ENCODE peak calls at places on chromosome 10, in seven cellular contexts. H, O, U, W, M, I and G are unnamed samples. For H3K9me3, the result is how much of the 10 kb centered on the place peaks cover.

GRCh38 chr10:34759161-34759836 is 55.8 kb downstream of the PARD3 start:
- DNase-seq in O (no peak), W (no peak), I (no peak), H (no peak), U (no peak), M (no peak), G (no peak)

GRCh38 chr10:14686356-14686755 is 88.3 kb downstream of the FAM107B start:
- DNase-seq in W (no peak), U (no peak), I (no peak), H (no peak), O (no peak), M (no peak), G (no peak)

GRCh38 chr10:72337039-72337629 is 17.6 kb downstream of the DNAJB12 start:
- DNase-seq in U (peak), W (peak), H (peak), O (peak), M (peak), I (peak), G (no peak)

GRCh38 chr10:104894711-104895110 is 253.6 kb downstream of the SORCS3 start:
- DNase-seq in W (no peak), I (no peak), O (no peak), U (no peak), M (no peak), H (no peak), G (no peak)

GRCh38 chr10:69644658-69645295 is 14.7 kb downstream of the FAM241B start:
- DNase-seq in W (peak), O (peak), H (peak), U (peak), I (peak), M (peak), G (no peak)

GRCh38 chr10:20988357-20988983 is 91.4 kb upstream of the NEBL start:
- DNase-seq in U (no peak), I (no peak), O (no peak), W (peak), M (no peak), H (no peak), G (no peak)

GRCh38 chr10:129626309-129626708 is 159.3 kb downstream of the MGMT start:
- DNase-seq in M (no peak), H (no peak), O (no peak), W (no peak), I (no peak), U (no peak), G (no peak)

GRCh38 chr10:124254519-124254918 is 161.1 kb upstream of the CHST15 start:
- DNase-seq in M (no peak), U (no peak), H (no peak), O (no peak), I (no peak), W (no peak), G (no peak)

GRCh38 chr10:13219685-13220670 is 14.2 kb downstream of the UCMA start:
- DNase-seq in U (no peak), W (peak), I (peak), H (no peak), O (no peak), M (no peak), G (no peak)

GRCh38 chr10:36303896-36304295 is 661.8 kb upstream of the FZD8 start:
- DNase-seq in O (no peak), W (no peak), H (no peak), I (no peak), U (no peak), M (no peak), G (no peak)

GRCh38 chr10:103265712-103266329 is 11.1 kb upstream of the INA start:
- DNase-seq in U (peak), O (no peak), W (peak), H (peak), M (peak), I (peak), G (no peak)

GRCh38 chr10:35854661-35855060 is 212.6 kb upstream of the FZD8 start:
- DNase-seq in W (no peak), M (no peak), O (no peak), U (no peak), H (no peak), I (no peak), G (no peak)

GRCh38 chr10:53690556-53691240 is 918.1 kb upstream of the MBL2 start:
- DNase-seq in O (no peak), U (no peak), H (no peak), I (no peak), M (no peak), W (no peak), G (no peak)

GRCh38 chr10:115654961-115655360 is 561.8 kb downstream of the ATRNL1 start:
- DNase-seq in W (no peak), U (no peak), M (no peak), I (no peak), O (no peak), H (no peak), G (no peak)

GRCh38 chr10:14571866-14572507 is 202.7 kb downstream of the FAM107B start:
- DNase-seq in O (peak), W (peak), I (peak), H (no peak), U (peak), M (peak), G (no peak)

GRCh38 chr10:123930340-123931001 is 38.9 kb upstream of the CPXM2 start:
- DNase-seq in H (no peak), W (no peak), U (no peak), I (no peak), O (no peak), M (no peak), G (no peak)

GRCh38 chr10:91474009-91474408 is 63.9 kb downstream of the HECTD2 start:
- DNase-seq in M (no peak), W (no peak), H (no peak), O (no peak), U (no peak), I (no peak), G (no peak)

GRCh38 chr10:101123085-101123814 is 7.8 kb upstream of the TLX1 start:
- DNase-seq in W (no peak), I (no peak), H (no peak), O (no peak), M (no peak), U (no peak), G (no peak)

GRCh38 chr10:116044722-116045374 is 228.2 kb downstream of the GFRA1 start:
- DNase-seq in I (no peak), O (no peak), W (no peak), H (no peak), U (peak), M (no peak), G (no peak)

GRCh38 chr10:50615654-50616053 is 8.1 kb downstream of the SGMS1 start:
- DNase-seq in O (no peak), H (no peak), U (no peak), I (no peak), M (no peak), W (no peak), G (no peak)

GRCh38 chr10:29590598-29591415 is 44.0 kb downstream of the SVIL start:
- DNase-seq in I (peak), M (no peak), W (peak), H (no peak), U (peak), O (no peak), G (no peak)

GRCh38 chr10:128147669-128148068 is 21.4 kb upstream of the MKI67 start:
- DNase-seq in I (no peak), U (no peak), O (no peak), H (no peak), M (no peak), W (no peak), G (no peak)

GRCh38 chr10:110491346-110491745 is 6.4 kb upstream of the DUSP5 start:
- DNase-seq in U (no peak), O (no peak), H (no peak), W (no peak), M (no peak), I (peak), G (no peak)

GRCh38 chr10:77398558-77398957 is 239.1 kb downstream of the KCNMA1 start:
- DNase-seq in M (no peak), I (no peak), H (no peak), W (no peak), O (no peak), U (no peak), G (no peak)

GRCh38 chr10:133044502-133044901 is 43.2 kb upstream of the ADGRA1 start:
- DNase-seq in I (no peak), W (no peak), M (no peak), H (no peak), O (no peak), U (no peak), G (no peak)

GRCh38 chr10:24849051-24849450 is 103.4 kb downstream of the PRTFDC1 start:
- DNase-seq in I (peak), W (no peak), O (no peak), M (no peak), U (no peak), H (no peak), G (no peak)

GRCh38 chr10:133438711-133439273 is 14.4 kb upstream of the SPRN start:
- DNase-seq in O (no peak), H (no peak), U (no peak), M (no peak), W (peak), I (peak), G (no peak)

GRCh38 chr10:66941491-66941890 is 15.7 kb downstream of the LRRTM3 start:
- DNase-seq in O (no peak), W (no peak), U (peak), H (peak), I (no peak), M (no peak), G (no peak)

GRCh38 chr10:128095023-128095752 is 31.0 kb downstream of the MKI67 start:
- DNase-seq in I (peak), U (no peak), M (no peak), W (no peak), O (no peak), H (no peak), G (no peak)

GRCh38 chr10:87752571-87752970 is 65.5 kb downstream of the ATAD1 start:
- DNase-seq in I (no peak), O (no peak), H (no peak), M (no peak), W (no peak), U (no peak), G (no peak)

GRCh38 chr10:17021661-17022060 is 108.0 kb downstream of the CUBN start:
- DNase-seq in I (no peak), M (no peak), U (no peak), W (no peak), O (no peak), H (no peak), G (no peak)
- H3K27ac ChIP-seq in I (no peak), M (no peak), U (no peak), W (no peak), O (no peak), H (no peak), G (no peak)

DNA sequence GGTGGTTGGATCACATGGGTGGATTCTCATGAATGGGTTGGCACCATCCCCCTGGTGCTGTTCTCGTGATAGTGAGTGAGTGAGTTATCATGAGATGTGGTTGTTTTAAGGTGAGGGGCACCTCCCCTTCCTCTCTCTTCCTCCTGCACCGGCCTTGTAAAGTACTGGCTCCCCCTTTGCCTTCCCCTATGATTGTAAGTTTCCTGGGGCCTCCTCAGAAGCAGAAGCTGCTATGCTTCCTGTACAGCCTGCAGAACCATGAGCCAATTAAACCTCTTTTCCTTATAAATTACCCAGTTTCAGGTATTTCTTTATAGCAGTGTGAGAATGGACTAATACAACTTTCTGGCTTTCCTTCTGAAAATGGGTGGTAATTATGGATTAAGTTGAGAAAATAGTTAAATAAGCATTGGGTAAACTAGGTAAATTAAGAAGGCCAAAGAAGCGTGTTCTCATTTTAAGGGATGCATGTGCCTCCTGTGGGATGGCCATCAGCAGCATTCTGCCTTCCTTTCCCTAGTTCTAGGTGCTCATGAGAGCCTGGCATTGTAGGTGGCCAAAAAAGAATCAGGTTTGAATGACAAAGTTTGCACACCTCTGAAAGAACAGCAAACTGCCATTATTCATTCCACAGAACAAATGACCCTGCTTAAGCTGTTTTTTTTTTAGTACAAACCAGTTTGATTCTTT is 241.4 kb upstream of the CCDC6 start:
- DNase-seq in H (no peak), O (no peak), W (no peak), M (no peak), I (no peak), U (no peak), G (no peak)
- TF ChIP-seq POLR2A in H (no peak), O (no peak), W (no peak), M (no peak), I (no peak), U (no peak), G (no peak)

GRCh38 chr10:130806426-130806825 is 505.1 kb downstream of the TCERG1L start:
- DNase-seq in H (no peak), W (no peak), O (no peak), U (no peak), M (no peak), I (no peak), G (no peak)

GRCh38 chr10:130804281-130804680 is 507.2 kb downstream of the TCERG1L start:
- DNase-seq in I (no peak), O (no peak), U (no peak), M (no peak), H (no peak), W (no peak), G (no peak)

GRCh38 chr10:130805635-130806030 is 505.9 kb downstream of the TCERG1L start:
- DNase-seq in I (no peak), H (no peak), M (no peak), W (no peak), U (no peak), O (no peak), G (no peak)

GRCh38 chr10:130807096-130807495 is 504.4 kb downstream of the TCERG1L start:
- DNase-seq in O (no peak), H (no peak), U (no peak), M (no peak), I (no peak), W (no peak), G (no peak)

DNA sequence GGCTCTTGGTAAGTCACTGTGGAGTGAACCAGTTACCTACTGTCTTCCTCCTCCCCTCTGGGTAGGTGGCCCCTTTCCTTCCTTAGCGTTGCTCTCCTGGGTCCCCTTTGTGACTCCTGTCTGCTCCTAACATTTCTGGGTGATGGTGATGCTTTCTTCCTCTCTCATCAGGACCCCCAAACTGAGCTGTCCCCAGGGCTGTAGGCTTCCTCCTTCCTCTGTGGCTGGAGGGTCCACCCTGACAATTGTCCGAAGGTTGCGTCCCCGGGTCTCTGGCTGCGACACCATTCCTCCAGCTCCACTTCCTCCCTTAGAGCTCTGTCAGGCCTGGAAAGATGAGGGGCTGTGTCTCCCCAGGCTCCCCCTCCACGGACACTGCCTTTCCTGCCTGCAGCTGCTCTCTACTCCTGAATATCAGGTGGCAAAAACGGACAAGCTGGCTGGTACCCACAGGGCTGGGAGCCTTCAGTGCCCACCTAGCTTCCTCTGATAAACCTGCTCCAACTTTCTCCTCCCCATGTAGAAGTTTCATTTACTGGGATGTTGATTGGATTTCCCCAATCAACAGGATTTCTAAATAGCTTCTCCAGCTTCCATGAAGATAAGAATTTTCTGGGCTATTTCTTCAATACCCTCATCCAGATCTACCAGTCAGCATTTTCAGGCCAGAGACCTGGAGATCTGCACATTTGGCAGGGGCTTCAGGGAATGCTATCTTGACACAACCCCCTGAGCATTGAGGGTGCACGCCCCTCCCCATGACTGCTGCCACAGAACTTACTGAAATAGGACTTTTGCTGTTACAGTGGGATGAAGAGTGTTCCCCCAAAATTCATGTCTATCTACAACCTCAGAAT is 506.5 kb downstream of the TCERG1L start:
- DNase-seq in I (no peak), O (no peak), U (no peak), W (no peak), M (no peak), H (no peak), G (no peak)
- H3K9me3 ChIP-seq in I (under half), O (under half), U (under half), W (under half), M (under half), H (under half), G (under half)

GRCh38 chr10:122258136-122259074 is 12.7 kb upstream of the BTBD16 start:
- DNase-seq in U (no peak), M (no peak), O (peak), W (no peak), I (no peak), H (no peak), G (no peak)
- H3K27ac ChIP-seq in U (no peak), M (no peak), O (no peak), W (no peak), I (no peak), H (no peak), G (no peak)

GRCh38 chr10:22714524-22715289 is at the start of gene PIP4K2A:
- DNase-seq in I (peak), U (peak), O (peak), H (peak), M (peak), W (peak), G (peak)
- TF ChIP-seq POLR2A in I (peak), U (peak), O (peak), H (no peak), M (no peak), W (no peak), G (peak)

GRCh38 chr10:131429942-131430341 is 118.4 kb upstream of the TCERG1L start:
- DNase-seq in O (no peak), H (no peak), W (no peak), M (no peak), I (no peak), U (no peak), G (no peak)
- H3K9me3 ChIP-seq in O (under half), H (under half), W (under half), M (under half), I (under half), U (under half), G (under half)